ENCODE peak calls at places on chromosomes 5 and 9, in nine cellular contexts. N is epithelial cell of prostate; E is neural crest cell; Q is osteocyte; B is fibroblast of mammary gland; P is stimulated activated CD4-positive, alpha-beta T cell treated with anti-CD3 and anti-CD28 coated beads, Interleukin-2, amount 100 ng/mL, for 48 hours; U is activated CD8-positive, alpha-beta memory T cell treated with anti-CD3 and anti-CD28 coated beads for 24 hours; K is uterus; D is spleen. L is an unnamed sample.

GRCh38 chr9:124220551-124221451 is 36.9 kb upstream of the NEK6 start:
- DNase-seq in B (peak; percentile 68), E (no peak), Q (no peak), D (peak; percentile 57), K (no peak), U (peak; percentile 52), P (no peak), N (no peak), L (no peak)

GRCh38 chr9:132946624-132947295 is 2.3 kb upstream of the TSC1 start:
- DNase-seq in N (no peak), K (no peak), U (no peak), B (peak; percentile 48), E (no peak), D (no peak), P (no peak), Q (no peak), L (peak; percentile 66)

GRCh38 chr5:96297290-96297689 is 135.8 kb downstream of the PCSK1 start:
- DNase-seq in P (no peak), Q (no peak), B (peak; percentile 90), K (no peak), E (no peak), D (no peak), N (no peak), U (no peak), L (no peak)

GRCh38 chr9:71929791-71930440 is 18.5 kb downstream of the C9orf85 start:
- DNase-seq in P (no peak), B (peak; percentile 45), E (no peak), D (no peak), Q (no peak), K (no peak), U (no peak), N (no peak), L (no peak)

GRCh38 chr9:122463828-122464632 is 13.7 kb downstream of the OR1J1 start:
- DNase-seq in U (no peak), N (no peak), K (no peak), B (no peak), P (no peak), E (no peak), D (no peak), Q (no peak), L (no peak)

GRCh38 chr9:27365977-27366376 is 69.0 kb upstream of the EQTN start:
- DNase-seq in K (no peak), N (no peak), E (no peak), P (peak; percentile 33), D (no peak), Q (no peak), U (peak; percentile 64), B (no peak), L (no peak)

GRCh38 chr9:15901572-15901971 is 348.7 kb downstream of the CCDC171 start:
- DNase-seq in E (no peak), P (no peak), N (no peak), K (no peak), Q (no peak), D (no peak), B (no peak), U (no peak), L (no peak)

GRCh38 chr9:81631213-81631745 is 58.1 kb downstream of the TLE1 start:
- DNase-seq in E (no peak), K (no peak), N (no peak), B (no peak), D (no peak), Q (no peak), P (no peak), U (no peak), L (no peak)

GRCh38 chr9:129102791-129103594 is 7.6 kb downstream of the CRAT start:
- DNase-seq in Q (no peak), K (no peak), B (peak; percentile 47), U (no peak), P (no peak), N (no peak), D (no peak), E (peak; percentile 36), L (peak; percentile 9)

GRCh38 chr5:141852448-141852847 is 25.8 kb downstream of the PCDH1 start:
- DNase-seq in U (no peak), N (no peak), K (no peak), Q (no peak), B (no peak), E (no peak), P (no peak), D (no peak), L (no peak)

GRCh38 chr5:98468188-98468869 is 305.1 kb upstream of the RGMB start:
- DNase-seq in P (no peak), B (peak; percentile 95), Q (no peak), U (no peak), N (peak; percentile 49), D (no peak), E (no peak), K (no peak), L (peak; percentile 81)

GRCh38 chr9:116860509-116861120 is 173.5 kb downstream of the TRIM32 start:
- DNase-seq in P (peak; percentile 6), B (peak; percentile 69), D (no peak), E (peak; percentile 72), Q (peak; percentile 88), U (peak; percentile 58), K (peak; percentile 53), N (no peak), L (peak; percentile 70)

GRCh38 chr5:19140276-19140675 is 847.7 kb downstream of the CDH18 start:
- DNase-seq in D (no peak), P (no peak), Q (no peak), N (no peak), K (no peak), E (no peak), U (no peak), B (no peak), L (no peak)